ENCODE peak calls at places on chromosomes 11 and 22, in five cellular contexts. One of them, this sample, is unnamed.
A peak's percentile ranks its signal among the peaks of the same experiment; 100 is the strongest.

GRCh38 chr11:109062445-109062844 is 359.5 kb upstream of the C11orf87 start:
- DNase-seq in mucosa of descending colon: no peak
- DNase-seq in HFF-Myc: no peak
- DNase-seq in spleen: no peak
- DNase-seq in tibial nerve: no peak
- DNase-seq in this sample: peak; percentile 34

GRCh38 chr11:102163368-102163767 is 53.1 kb downstream of the YAP1 start:
- DNase-seq in mucosa of descending colon: no peak
- DNase-seq in HFF-Myc: no peak
- DNase-seq in spleen: no peak
- DNase-seq in tibial nerve: no peak
- DNase-seq in this sample: no peak

GRCh38 chr11:26186389-26186788 is 145.5 kb upstream of the ANO3 start:
- DNase-seq in mucosa of descending colon: no peak
- DNase-seq in HFF-Myc: no peak
- DNase-seq in spleen: no peak
- DNase-seq in tibial nerve: no peak
- DNase-seq in this sample: no peak

GRCh38 chr11:16986434-16987204 is 27.6 kb downstream of the PLEKHA7 start:
- DNase-seq in mucosa of descending colon: peak; percentile 96
- DNase-seq in HFF-Myc: no peak
- DNase-seq in spleen: no peak
- DNase-seq in tibial nerve: no peak
- DNase-seq in this sample: no peak

GRCh38 chr11:47856186-47856585 is 8.0 kb upstream of the NUP160 start:
- DNase-seq in mucosa of descending colon: no peak
- DNase-seq in HFF-Myc: no peak
- DNase-seq in spleen: no peak
- DNase-seq in tibial nerve: no peak
- DNase-seq in this sample: no peak

GRCh38 chr11:101390539-101390938 is 193.3 kb downstream of the TRPC6 start:
- DNase-seq in mucosa of descending colon: no peak
- DNase-seq in HFF-Myc: no peak
- DNase-seq in spleen: no peak
- DNase-seq in tibial nerve: no peak
- DNase-seq in this sample: no peak

GRCh38 chr11:34549271-34549670 is 35.7 kb upstream of the ELF5 start:
- DNase-seq in mucosa of descending colon: no peak
- DNase-seq in HFF-Myc: no peak
- DNase-seq in spleen: no peak
- DNase-seq in tibial nerve: no peak
- DNase-seq in this sample: no peak

GRCh38 chr11:110467556-110467955 is 37.8 kb downstream of the FDX1 start:
- DNase-seq in mucosa of descending colon: no peak
- DNase-seq in HFF-Myc: no peak
- DNase-seq in spleen: no peak
- DNase-seq in tibial nerve: no peak
- DNase-seq in this sample: no peak

GRCh38 chr11:8381343-8381742 is 117.7 kb upstream of the LMO1 start:
- DNase-seq in mucosa of descending colon: no peak
- DNase-seq in HFF-Myc: no peak
- DNase-seq in spleen: no peak
- DNase-seq in tibial nerve: no peak
- DNase-seq in this sample: no peak

GRCh38 chr11:67307545-67308001 is 4.2 kb downstream of the SSH3 start:
- DNase-seq in mucosa of descending colon: no peak
- DNase-seq in HFF-Myc: no peak
- DNase-seq in spleen: peak; percentile 65
- DNase-seq in tibial nerve: no peak
- DNase-seq in this sample: no peak

GRCh38 chr11:134565343-134565891 is 153.4 kb upstream of the B3GAT1 start:
- DNase-seq in mucosa of descending colon: no peak
- DNase-seq in HFF-Myc: no peak
- DNase-seq in spleen: no peak
- DNase-seq in tibial nerve: no peak
- DNase-seq in this sample: no peak

GRCh38 chr11:6328321-6328720 is 8.0 kb upstream of the CAVIN3 start:
- DNase-seq in mucosa of descending colon: no peak
- DNase-seq in HFF-Myc: no peak
- DNase-seq in spleen: no peak
- DNase-seq in tibial nerve: no peak
- DNase-seq in this sample: no peak

GRCh38 chr11:106178361-106178760 is 100.9 kb downstream of the AASDHPPT start:
- DNase-seq in mucosa of descending colon: no peak
- DNase-seq in HFF-Myc: no peak
- DNase-seq in spleen: no peak
- DNase-seq in tibial nerve: no peak
- DNase-seq in this sample: no peak

GRCh38 chr22:50443801-50444625 is 30.8 kb downstream of the SBF1 start:
- DNase-seq in mucosa of descending colon: no peak
- DNase-seq in HFF-Myc: no peak
- DNase-seq in spleen: no peak
- DNase-seq in tibial nerve: no peak
- DNase-seq in this sample: no peak

GRCh38 chr11:2927851-2928604 is 1.2 kb downstream of the PHLDA2 start:
- DNase-seq in mucosa of descending colon: peak; percentile 57
- DNase-seq in HFF-Myc: no peak
- DNase-seq in spleen: peak; percentile 67
- DNase-seq in tibial nerve: no peak
- DNase-seq in this sample: no peak

GRCh38 chr22:46050451-46050845 is 73.5 kb upstream of the WNT7B start:
- DNase-seq in mucosa of descending colon: no peak
- DNase-seq in HFF-Myc: no peak
- DNase-seq in spleen: no peak
- DNase-seq in tibial nerve: no peak
- DNase-seq in this sample: no peak

GRCh38 chr22:47388331-47388730 is 625.9 kb downstream of the TBC1D22A start:
- DNase-seq in mucosa of descending colon: no peak
- DNase-seq in HFF-Myc: no peak
- DNase-seq in spleen: peak; percentile 23
- DNase-seq in tibial nerve: no peak
- DNase-seq in this sample: no peak

GRCh38 chr11:1150769-1151365 is 6.9 kb upstream of the MUC5AC start:
- DNase-seq in mucosa of descending colon: peak; percentile 36
- DNase-seq in HFF-Myc: no peak
- DNase-seq in spleen: no peak
- DNase-seq in tibial nerve: no peak
- DNase-seq in this sample: no peak

GRCh38 chr11:44525473-44526252 is 39.8 kb upstream of the CD82 start:
- DNase-seq in mucosa of descending colon: no peak
- DNase-seq in HFF-Myc: no peak
- DNase-seq in spleen: peak; percentile 59
- DNase-seq in tibial nerve: no peak
- DNase-seq in this sample: no peak

GRCh38 chr11:44159848-44160721 is 64.6 kb downstream of the EXT2 start:
- DNase-seq in mucosa of descending colon: no peak
- DNase-seq in HFF-Myc: no peak
- DNase-seq in spleen: no peak
- DNase-seq in tibial nerve: no peak
- DNase-seq in this sample: no peak

GRCh38 chr22:37752189-37753061 is 55.3 kb upstream of the GCAT start:
- DNase-seq in mucosa of descending colon: peak; percentile 83
- DNase-seq in HFF-Myc: peak; percentile 90
- DNase-seq in spleen: peak; percentile 88
- DNase-seq in tibial nerve: peak; percentile 89
- DNase-seq in this sample: peak; percentile 90

GRCh38 chr22:49594078-49594477 is 233.6 kb downstream of the BRD1 start:
- DNase-seq in mucosa of descending colon: no peak
- DNase-seq in HFF-Myc: no peak
- DNase-seq in spleen: no peak
- DNase-seq in tibial nerve: no peak
- DNase-seq in this sample: no peak

GRCh38 chr11:106400949-106401545 is 323.6 kb downstream of the AASDHPPT start:
- DNase-seq in mucosa of descending colon: no peak
- DNase-seq in HFF-Myc: no peak
- DNase-seq in spleen: no peak
- DNase-seq in tibial nerve: no peak
- DNase-seq in this sample: no peak

GRCh38 chr11:100639140-100639539 is 47.9 kb upstream of the ARHGAP42 start:
- DNase-seq in mucosa of descending colon: peak; percentile 14
- DNase-seq in HFF-Myc: no peak
- DNase-seq in spleen: no peak
- DNase-seq in tibial nerve: no peak
- DNase-seq in this sample: no peak

GRCh38 chr22:38413085-38414008 is 41.7 kb downstream of the KCNJ4 start:
- DNase-seq in mucosa of descending colon: peak; percentile 38
- DNase-seq in HFF-Myc: no peak
- DNase-seq in spleen: peak; percentile 58
- DNase-seq in tibial nerve: no peak
- DNase-seq in this sample: no peak

GRCh38 chr11:47571895-47572294 is 6.5 kb downstream of the PTPMT1 start:
- DNase-seq in mucosa of descending colon: no peak
- DNase-seq in HFF-Myc: no peak
- DNase-seq in spleen: no peak
- DNase-seq in tibial nerve: no peak
- DNase-seq in this sample: no peak

GRCh38 chr11:48003926-48004325 is 23.6 kb downstream of the PTPRJ start:
- DNase-seq in mucosa of descending colon: no peak
- DNase-seq in HFF-Myc: no peak
- DNase-seq in spleen: no peak
- DNase-seq in tibial nerve: no peak
- DNase-seq in this sample: no peak

GRCh38 chr11:125166347-125166841 is 1.8 kb downstream of the PKNOX2 start:
- DNase-seq in mucosa of descending colon: no peak
- DNase-seq in HFF-Myc: no peak
- DNase-seq in spleen: no peak
- DNase-seq in tibial nerve: no peak
- DNase-seq in this sample: no peak

GRCh38 chr11:125168875-125169537 is 4.5 kb downstream of the PKNOX2 start:
- DNase-seq in mucosa of descending colon: no peak
- DNase-seq in HFF-Myc: no peak
- DNase-seq in spleen: peak; percentile 20
- DNase-seq in tibial nerve: no peak
- DNase-seq in this sample: no peak

GRCh38 chr11:125166903-125167291 is 2.3 kb downstream of the PKNOX2 start:
- DNase-seq in mucosa of descending colon: no peak
- DNase-seq in HFF-Myc: no peak
- DNase-seq in spleen: no peak
- DNase-seq in tibial nerve: no peak
- DNase-seq in this sample: no peak

GRCh38 chr11:125167954-125168821 is 3.6 kb downstream of the PKNOX2 start:
- DNase-seq in mucosa of descending colon: no peak
- DNase-seq in HFF-Myc: peak; percentile 83
- DNase-seq in spleen: no peak
- DNase-seq in tibial nerve: no peak
- DNase-seq in this sample: peak; percentile 89

GRCh38 chr11:125167292-125167953 is 2.9 kb downstream of the PKNOX2 start:
- DNase-seq in mucosa of descending colon: no peak
- DNase-seq in HFF-Myc: no peak
- DNase-seq in spleen: peak; percentile 72
- DNase-seq in tibial nerve: no peak
- DNase-seq in this sample: no peak
- H3K4me3 ChIP-seq in mucosa of descending colon: no peak overlapping the region
- H3K4me3 ChIP-seq in HFF-Myc: no peak overlapping the region
- H3K4me3 ChIP-seq in spleen: no peak overlapping the region
- H3K4me3 ChIP-seq in tibial nerve: peak overlapping the region; percentile 82
- H3K4me3 ChIP-seq in this sample: no peak overlapping the region

GRCh38 chr11:19714387-19715363 is 2.0 kb downstream of the NAV2 start:
- DNase-seq in mucosa of descending colon: no peak
- DNase-seq in HFF-Myc: no peak
- DNase-seq in spleen: no peak
- DNase-seq in tibial nerve: no peak
- DNase-seq in this sample: no peak

GRCh38 chr11:19713221-19714092 is 820 bp downstream of the NAV2 start:
- DNase-seq in mucosa of descending colon: no peak
- DNase-seq in HFF-Myc: no peak
- DNase-seq in spleen: peak; percentile 81
- DNase-seq in tibial nerve: no peak
- DNase-seq in this sample: no peak

GRCh38 chr11:19714093-19714386 is 1.4 kb downstream of the NAV2 start:
- DNase-seq in mucosa of descending colon: no peak
- DNase-seq in HFF-Myc: no peak
- DNase-seq in spleen: no peak
- DNase-seq in tibial nerve: no peak
- DNase-seq in this sample: no peak

GRCh38 chr11:19711911-19712280 is 741 bp upstream of the NAV2 start:
- DNase-seq in mucosa of descending colon: no peak
- DNase-seq in HFF-Myc: no peak
- DNase-seq in spleen: no peak
- DNase-seq in tibial nerve: no peak
- DNase-seq in this sample: no peak

GRCh38 chr11:19712281-19713220 is at the start of gene NAV2:
- DNase-seq in mucosa of descending colon: peak; percentile 89
- DNase-seq in HFF-Myc: peak; percentile 67
- DNase-seq in spleen: peak; percentile 94
- DNase-seq in tibial nerve: peak; percentile 87
- DNase-seq in this sample: peak; percentile 65
- TF ChIP-seq CTCF in mucosa of descending colon: no peak
- TF ChIP-seq CTCF in HFF-Myc: no peak
- TF ChIP-seq CTCF in spleen: no peak
- TF ChIP-seq CTCF in tibial nerve: no peak
- TF ChIP-seq CTCF in this sample: no peak

GRCh38 chr22:36452473-36453265 is 28.8 kb downstream of the TXN2 start:
- DNase-seq in mucosa of descending colon: no peak
- DNase-seq in HFF-Myc: no peak
- DNase-seq in spleen: no peak
- DNase-seq in tibial nerve: no peak
- DNase-seq in this sample: no peak
- H3K4me3 ChIP-seq in mucosa of descending colon: no peak overlapping the region
- H3K4me3 ChIP-seq in HFF-Myc: no peak overlapping the region
- H3K4me3 ChIP-seq in spleen: no peak overlapping the region
- H3K4me3 ChIP-seq in tibial nerve: no peak overlapping the region
- H3K4me3 ChIP-seq in this sample: no peak overlapping the region

GRCh38 chr11:83676061-83676460 is 389.9 kb upstream of the CCDC90B start:
- DNase-seq in mucosa of descending colon: no peak
- DNase-seq in HFF-Myc: no peak
- DNase-seq in spleen: no peak
- DNase-seq in tibial nerve: no peak
- DNase-seq in this sample: no peak

GRCh38 chr11:83666149-83666548 is 380.0 kb upstream of the CCDC90B start:
- DNase-seq in mucosa of descending colon: no peak
- DNase-seq in HFF-Myc: no peak
- DNase-seq in spleen: no peak
- DNase-seq in tibial nerve: no peak
- DNase-seq in this sample: no peak

GRCh38 chr11:83674498-83674897 is 388.3 kb upstream of the CCDC90B start:
- DNase-seq in mucosa of descending colon: no peak
- DNase-seq in HFF-Myc: no peak
- DNase-seq in spleen: no peak
- DNase-seq in tibial nerve: no peak
- DNase-seq in this sample: no peak

DNA sequence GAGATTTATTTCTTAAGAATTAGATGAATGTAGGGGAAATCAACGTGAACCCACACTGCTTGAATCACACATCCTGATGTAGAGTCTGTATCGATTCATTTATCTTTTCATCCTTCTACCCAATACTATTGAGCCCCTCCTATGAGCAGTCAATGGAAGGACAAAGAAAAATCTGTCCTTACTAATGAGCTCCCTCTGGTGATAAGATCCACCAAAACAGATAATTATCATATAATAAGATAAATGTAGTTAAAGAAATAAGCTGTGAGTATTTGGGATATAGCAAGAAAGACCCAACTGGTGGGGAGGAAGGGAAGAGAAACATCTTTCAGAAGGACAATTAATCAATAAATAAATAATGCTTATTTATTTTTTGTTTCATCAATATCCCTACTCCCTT is 385.1 kb upstream of the CCDC90B start:
- DNase-seq in mucosa of descending colon: no peak
- DNase-seq in HFF-Myc: no peak
- DNase-seq in spleen: no peak
- DNase-seq in tibial nerve: no peak
- DNase-seq in this sample: no peak
- TF ChIP-seq CTCF in mucosa of descending colon: no peak
- TF ChIP-seq CTCF in HFF-Myc: no peak
- TF ChIP-seq CTCF in spleen: no peak
- TF ChIP-seq CTCF in tibial nerve: no peak
- TF ChIP-seq CTCF in this sample: peak; percentile 34

GRCh38 chr22:23801886-23802377 is 15.2 kb downstream of the SMARCB1 start:
- DNase-seq in mucosa of descending colon: no peak
- DNase-seq in HFF-Myc: no peak
- DNase-seq in spleen: no peak
- DNase-seq in tibial nerve: no peak
- DNase-seq in this sample: no peak
- H3K4me3 ChIP-seq in mucosa of descending colon: no peak overlapping the region
- H3K4me3 ChIP-seq in HFF-Myc: no peak overlapping the region
- H3K4me3 ChIP-seq in spleen: no peak overlapping the region
- H3K4me3 ChIP-seq in tibial nerve: no peak overlapping the region
- H3K4me3 ChIP-seq in this sample: no peak overlapping the region